ENCODE peak calls at places on chromosomes 6 and 20, in eight cellular contexts. A is NCI-H510A; X is anterior cingulate cortex; S is GM12865; J is T-helper 9 cell; I is stimulated activated naive B cell treated with anti-CD40 and anti-IgM and Interleukin-4, amounts not matched to agents 10 μg/mL and 1 μg/mL and 100 μg/mL, for 72 hours; V is mucosa of gallbladder; K is HFF-Myc. N is an unnamed sample.

GRCh38 chr6:56637640-56638039 is 5.0 kb downstream of the DST start:
- DNase-seq in J (no peak), K (peak), V (no peak), A (peak), I (no peak), X (no peak), S (peak), N (peak)

GRCh38 chr6:2971420-2972218 is at the start of gene SERPINB6:
- DNase-seq in X (peak), V (peak), I (peak), K (no peak), A (no peak), S (no peak), J (peak), N (peak)

GRCh38 chr20:43570496-43570895 is 11.7 kb downstream of the SGK2 start:
- DNase-seq in X (no peak), A (no peak), V (no peak), S (no peak), J (no peak), I (no peak), K (no peak), N (no peak)

GRCh38 chr6:97068211-97068610 is 143.7 kb downstream of the KLHL32 start:
- DNase-seq in A (no peak), I (no peak), V (no peak), S (peak), K (no peak), X (no peak), J (no peak), N (peak)

GRCh38 chr6:83514877-83515466 is 2.6 kb downstream of the PRSS35 start:
- DNase-seq in J (no peak), A (no peak), V (peak), K (peak), S (peak), I (no peak), X (no peak), N (peak)

GRCh38 chr6:68779366-68779765 is 144.3 kb downstream of the ADGRB3 start:
- DNase-seq in X (no peak), K (no peak), J (no peak), S (no peak), V (no peak), I (no peak), A (no peak), N (no peak)

GRCh38 chr6:27825025-27825823 is 87.0 kb downstream of the OR2B2 start:
- DNase-seq in V (no peak), S (peak), J (no peak), K (no peak), A (no peak), I (no peak), X (no peak), N (no peak)

GRCh38 chr6:151233731-151234130 is 6.0 kb upstream of the AKAP12 start:
- DNase-seq in I (no peak), V (no peak), J (no peak), K (no peak), S (no peak), A (no peak), X (no peak), N (no peak)

GRCh38 chr6:44149369-44150012 is 9.1 kb upstream of the CAPN11 start:
- DNase-seq in S (no peak), I (no peak), J (no peak), X (no peak), A (no peak), K (no peak), V (no peak), N (no peak)

GRCh38 chr20:50595988-50596693 is 86.0 kb downstream of the PTPN1 start:
- DNase-seq in A (peak), V (no peak), K (no peak), X (no peak), S (no peak), I (no peak), J (no peak), N (peak)

GRCh38 chr6:108896111-108896661 is 48.0 kb downstream of the ARMC2 start:
- DNase-seq in I (no peak), A (no peak), K (peak), J (no peak), S (peak), V (no peak), X (no peak), N (peak)

GRCh38 chr20:49901588-49901987 is 13.7 kb downstream of the SPATA2 start:
- DNase-seq in V (no peak), X (peak), I (no peak), S (no peak), K (no peak), J (no peak), A (no peak), N (no peak)

GRCh38 chr6:109461733-109462526 is 6.4 kb upstream of the MICAL1 start:
- DNase-seq in S (no peak), J (no peak), X (no peak), I (no peak), V (no peak), A (no peak), K (no peak), N (no peak)

GRCh38 chr6:84016029-84016428 is 17.5 kb upstream of the MRAP2 start:
- DNase-seq in K (no peak), S (no peak), X (no peak), I (no peak), J (no peak), A (no peak), V (no peak), N (no peak)

GRCh38 chr6:152811785-152812184 is 61.2 kb downstream of the VIP start:
- DNase-seq in S (no peak), A (no peak), J (no peak), I (no peak), V (no peak), X (no peak), K (no peak), N (no peak)